ENCODE peak calls at places on chromosomes 5 and 9, in ten cellular contexts. R, G, P, L, D, E, I, U, Y and W are unnamed samples.
A peak's percentile ranks its signal among the peaks of the same experiment; 100 is the strongest.

GRCh38 chr9:17005085-17005484 is 129.8 kb upstream of the CNTLN start:
- DNase-seq in D (peak; percentile 36), L (peak; percentile 45), R (peak; percentile 31), Y (peak; percentile 87), P (peak; percentile 48), G (peak; percentile 74), E (no peak), I (peak; percentile 85), U (peak; percentile 51), W (peak; percentile 88)

GRCh38 chr9:131876486-131876885 is 136.6 kb upstream of the RAPGEF1 start:
- DNase-seq in Y (no peak), I (no peak), U (no peak), D (no peak), E (no peak), P (no peak), R (no peak), L (no peak), G (no peak), W (no peak)

GRCh38 chr5:141598389-141599360 is 20.1 kb downstream of the DIAPH1 start:
- DNase-seq in D (no peak), Y (peak; percentile 44), I (peak; percentile 13), R (no peak), P (no peak), G (no peak), U (no peak), E (peak; percentile 27), L (no peak), W (peak; percentile 50)

GRCh38 chr9:137351781-137352501 is 49.9 kb upstream of the NRARP start:
- DNase-seq in Y (no peak), R (no peak), D (no peak), L (no peak), I (no peak), E (no peak), U (no peak), P (no peak), G (peak; percentile 30), W (no peak)

GRCh38 chr5:151497391-151498002 is 50.1 kb downstream of the SLC36A1 start:
- DNase-seq in E (no peak), L (no peak), P (no peak), U (no peak), G (no peak), D (no peak), Y (no peak), R (no peak), I (no peak), W (no peak)

GRCh38 chr5:172858511-172858989 is 24.5 kb downstream of the ERGIC1 start:
- DNase-seq in Y (no peak), G (no peak), I (peak; percentile 60), U (no peak), D (peak; percentile 84), P (no peak), L (no peak), R (no peak), E (no peak), W (peak; percentile 69)

GRCh38 chr9:98570663-98571440 is 137.9 kb downstream of the GABBR2 start:
- DNase-seq in G (peak; percentile 72), L (no peak), Y (no peak), D (peak; percentile 12), P (no peak), E (no peak), I (no peak), R (no peak), U (no peak), W (no peak)

GRCh38 chr9:92964981-92965758 is 17.8 kb downstream of the FGD3 start:
- DNase-seq in L (no peak), D (no peak), P (peak; percentile 74), E (no peak), R (peak; percentile 49), Y (no peak), U (no peak), G (peak; percentile 32), I (no peak), W (no peak)

GRCh38 chr5:73295447-73295846 is 122.5 kb downstream of the TMEM174 start:
- DNase-seq in I (no peak), R (no peak), P (no peak), L (peak; percentile 37), U (no peak), D (peak; percentile 20), Y (no peak), E (no peak), G (no peak), W (no peak)

GRCh38 chr5:167861931-167862426 is 429.5 kb upstream of the WWC1 start:
- DNase-seq in P (no peak), G (no peak), E (no peak), Y (no peak), U (no peak), D (no peak), I (no peak), R (no peak), L (no peak), W (no peak)

GRCh38 chr9:104881991-104882555 is 45.9 kb downstream of the ABCA1 start:
- DNase-seq in E (no peak), Y (no peak), L (no peak), D (no peak), G (no peak), P (no peak), U (no peak), I (no peak), R (no peak), W (no peak)

DNA sequence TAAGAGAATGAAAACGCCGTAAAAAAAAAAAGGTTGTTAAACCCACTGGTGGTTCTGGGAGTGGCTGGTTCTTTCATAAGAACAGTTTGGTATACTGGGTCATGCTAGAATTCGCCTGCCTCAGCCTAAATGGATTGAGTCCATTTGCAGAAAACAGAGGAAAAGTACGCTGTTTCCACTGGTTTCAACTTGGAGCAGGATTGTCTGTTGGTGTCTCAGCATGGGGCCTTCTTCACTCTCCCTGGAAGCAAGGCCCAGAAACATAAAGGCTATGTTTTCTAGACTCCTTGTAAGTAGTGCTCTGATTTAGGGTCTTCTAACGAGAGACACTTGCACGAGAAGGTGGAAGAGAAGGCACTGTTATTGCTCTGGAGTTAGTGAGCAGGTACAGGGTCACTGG is 116.9 kb upstream of the MTAP start:
- DNase-seq in L (no peak), Y (peak; percentile 47), G (peak; percentile 52), I (no peak), E (no peak), R (no peak), U (no peak), D (peak; percentile 48), P (no peak), W (no peak)
- H3K4me3 ChIP-seq in L (no peak overlapping the region), Y (no peak overlapping the region), G (no peak overlapping the region), I (no peak overlapping the region), E (no peak overlapping the region), R (no peak overlapping the region), U (no peak overlapping the region), D (no peak overlapping the region), P (no peak overlapping the region), W (no peak overlapping the region)

GRCh38 chr5:15515229-15515628 is 15.2 kb downstream of the FBXL7 start:
- DNase-seq in Y (peak; percentile 56), I (no peak), P (no peak), G (no peak), U (no peak), R (no peak), E (no peak), D (no peak), L (no peak), W (no peak)
- TF ChIP-seq CTCF in Y (peak; percentile 44), I (no peak), P (no peak), G (no peak), U (no peak), R (peak; percentile 26), E (no peak), D (no peak), L (no peak), W (no peak)

GRCh38 chr5:10528827-10529226 is 35.0 kb upstream of the ANKRD33B start:
- DNase-seq in R (no peak), E (no peak), L (no peak), D (no peak), P (no peak), Y (no peak), U (no peak), G (no peak), I (no peak), W (no peak)

GRCh38 chr5:10528056-10528816 is 35.6 kb upstream of the ANKRD33B start:
- DNase-seq in R (no peak), Y (peak; percentile 44), G (no peak), I (peak; percentile 60), P (no peak), E (peak; percentile 73), D (no peak), L (peak; percentile 89), U (no peak), W (peak; percentile 77)

GRCh38 chr5:10525124-10525495 is 38.8 kb upstream of the ANKRD33B start:
- DNase-seq in R (no peak), Y (no peak), D (no peak), U (no peak), P (no peak), I (no peak), E (no peak), L (no peak), G (no peak), W (no peak)

GRCh38 chr5:10524376-10525123 is 39.3 kb upstream of the ANKRD33B start:
- DNase-seq in I (peak; percentile 87), L (no peak), R (no peak), P (no peak), E (peak; percentile 93), D (peak; percentile 39), Y (peak; percentile 72), G (no peak), U (peak; percentile 80), W (peak; percentile 93)

GRCh38 chr5:10527281-10527950 is 36.5 kb upstream of the ANKRD33B start:
- DNase-seq in P (no peak), G (no peak), Y (peak; percentile 81), E (no peak), I (peak; percentile 56), D (no peak), U (no peak), R (no peak), L (no peak), W (peak; percentile 61)
- H3K4me3 ChIP-seq in P (no peak overlapping the region), G (no peak overlapping the region), Y (no peak overlapping the region), E (peak overlapping the region; percentile 1), I (no peak overlapping the region), D (no peak overlapping the region), U (no peak overlapping the region), R (no peak overlapping the region), L (no peak overlapping the region), W (no peak overlapping the region)

GRCh38 chr5:11715797-11716196 is 188.4 kb downstream of the CTNND2 start:
- DNase-seq in E (no peak), U (no peak), Y (no peak), D (no peak), L (no peak), R (no peak), P (no peak), I (no peak), G (no peak), W (no peak)

GRCh38 chr5:11724947-11725346 is 179.3 kb downstream of the CTNND2 start:
- DNase-seq in D (no peak), E (no peak), L (peak; percentile 2), U (no peak), P (no peak), R (no peak), I (no peak), G (no peak), Y (no peak), W (no peak)

DNA sequence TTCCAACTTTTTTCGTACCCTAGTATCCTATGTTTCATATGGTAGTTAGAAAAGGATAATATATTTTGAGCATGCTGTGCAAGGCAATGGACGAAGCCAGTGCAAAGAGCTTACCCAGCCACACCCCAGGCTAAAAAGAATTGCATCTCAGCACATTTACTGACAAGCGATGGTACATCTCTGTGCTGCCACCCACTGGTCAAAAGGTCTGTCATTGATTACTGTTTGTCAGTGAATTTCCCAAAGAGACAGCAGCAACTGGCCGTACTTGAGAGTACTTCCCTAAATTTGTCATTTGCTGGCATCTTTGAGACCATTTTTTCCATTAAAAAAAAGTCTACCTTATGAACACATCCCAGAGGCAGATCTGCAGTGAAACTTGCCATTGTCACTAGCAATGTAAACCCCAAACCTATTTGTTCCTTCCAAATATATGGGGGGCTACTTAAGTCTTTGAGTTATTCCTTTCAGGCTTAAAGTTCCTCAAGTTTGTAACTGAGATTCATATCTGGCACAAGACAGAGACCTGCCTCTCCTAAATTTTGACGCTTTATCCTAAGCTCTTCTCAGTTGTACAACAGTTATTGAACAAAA is 184.3 kb downstream of the CTNND2 start:
- DNase-seq in Y (peak; percentile 3), P (no peak), I (no peak), E (no peak), D (peak; percentile 51), L (peak; percentile 47), R (peak; percentile 20), U (no peak), G (peak; percentile 92), W (no peak)
- TF ChIP-seq CTCF in Y (no peak), P (peak; percentile 26), I (peak; percentile 2), E (no peak), D (no peak), L (peak; percentile 19), R (peak; percentile 54), U (no peak), G (peak; percentile 80), W (no peak)